ENCODE peak calls at places on chromosomes 4 and X, in seven cellular contexts. One of them, this sample, is unnamed.

GRCh38 chr4:24559032-24559821 is 25.1 kb downstream of the DHX15 start:
- DNase-seq in mucosa of descending colon: no peak
- DNase-seq in tibial nerve: no peak
- DNase-seq in endothelial cell: no peak
- DNase-seq in epithelial cell of esophagus: no peak
- DNase-seq in BJ: no peak
- DNase-seq in MM.1S: no peak
- DNase-seq in this sample: no peak

GRCh38 chr4:174402470-174403176 is 118.9 kb downstream of the CEP44 start:
- DNase-seq in mucosa of descending colon: no peak
- DNase-seq in tibial nerve: no peak
- DNase-seq in endothelial cell: no peak
- DNase-seq in epithelial cell of esophagus: peak; percentile 24
- DNase-seq in BJ: no peak
- DNase-seq in MM.1S: no peak
- DNase-seq in this sample: no peak

GRCh38 chrX:40933132-40934078 is 151.8 kb upstream of the USP9X start:
- DNase-seq in mucosa of descending colon: no peak
- DNase-seq in tibial nerve: no peak
- DNase-seq in endothelial cell: no peak
- DNase-seq in epithelial cell of esophagus: no peak
- DNase-seq in BJ: peak; percentile 39
- DNase-seq in MM.1S: no peak
- DNase-seq in this sample: peak; percentile 31

GRCh38 chr4:26788341-26788733 is 72.3 kb upstream of the STIM2 start:
- DNase-seq in mucosa of descending colon: no peak
- DNase-seq in tibial nerve: no peak
- DNase-seq in endothelial cell: no peak
- DNase-seq in epithelial cell of esophagus: no peak
- DNase-seq in BJ: no peak
- DNase-seq in MM.1S: no peak
- DNase-seq in this sample: no peak

GRCh38 chr4:122652379-122652778 is 31.5 kb upstream of the IL21 start:
- DNase-seq in mucosa of descending colon: no peak
- DNase-seq in tibial nerve: no peak
- DNase-seq in endothelial cell: peak; percentile 39
- DNase-seq in epithelial cell of esophagus: peak; percentile 73
- DNase-seq in BJ: no peak
- DNase-seq in MM.1S: peak; percentile 67
- DNase-seq in this sample: peak; percentile 45

GRCh38 chrX:43969504-43970501 is 3.4 kb downstream of the NDP start:
- DNase-seq in mucosa of descending colon: no peak
- DNase-seq in tibial nerve: no peak
- DNase-seq in endothelial cell: no peak
- DNase-seq in epithelial cell of esophagus: peak; percentile 2
- DNase-seq in BJ: no peak
- DNase-seq in MM.1S: no peak
- DNase-seq in this sample: no peak

GRCh38 chr4:98657531-98658286 is 702 bp downstream of the TSPAN5 start:
- DNase-seq in mucosa of descending colon: peak; percentile 47
- DNase-seq in tibial nerve: no peak
- DNase-seq in endothelial cell: peak; percentile 39
- DNase-seq in epithelial cell of esophagus: peak; percentile 77
- DNase-seq in BJ: no peak
- DNase-seq in MM.1S: peak; percentile 50
- DNase-seq in this sample: peak; percentile 36

GRCh38 chrX:154298312-154298711 is 2.7 kb downstream of the TKTL1 start:
- DNase-seq in mucosa of descending colon: no peak
- DNase-seq in tibial nerve: no peak
- DNase-seq in endothelial cell: no peak
- DNase-seq in epithelial cell of esophagus: peak; percentile 24
- DNase-seq in BJ: no peak
- DNase-seq in MM.1S: peak; percentile 92
- DNase-seq in this sample: no peak

GRCh38 chr4:43781125-43781524 is 667.5 kb downstream of the KCTD8 start:
- DNase-seq in mucosa of descending colon: no peak
- DNase-seq in tibial nerve: no peak
- DNase-seq in endothelial cell: no peak
- DNase-seq in epithelial cell of esophagus: no peak
- DNase-seq in BJ: no peak
- DNase-seq in MM.1S: no peak
- DNase-seq in this sample: no peak

GRCh38 chr4:43778187-43778915 is 670.3 kb downstream of the KCTD8 start:
- DNase-seq in mucosa of descending colon: no peak
- DNase-seq in tibial nerve: no peak
- DNase-seq in endothelial cell: no peak
- DNase-seq in epithelial cell of esophagus: no peak
- DNase-seq in BJ: no peak
- DNase-seq in MM.1S: no peak
- DNase-seq in this sample: no peak

DNA sequence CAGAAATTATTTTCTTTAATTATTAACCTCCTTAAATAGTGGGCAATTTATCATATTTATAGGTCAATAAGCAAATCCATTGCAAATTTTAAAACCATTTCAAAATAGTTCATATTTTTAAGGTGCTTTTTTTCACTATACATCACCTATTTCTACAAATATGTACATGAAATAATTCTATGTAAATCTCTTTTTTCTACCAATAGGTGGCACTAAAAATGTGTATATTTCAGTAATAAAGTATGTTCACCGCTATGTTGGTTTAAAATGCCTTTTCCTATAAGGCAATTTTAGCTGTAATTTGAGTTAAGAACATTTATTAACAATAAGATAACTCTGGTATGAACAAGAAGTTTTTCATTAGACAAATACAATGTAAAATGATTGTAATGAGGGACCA is 672.2 kb downstream of the KCTD8 start:
- DNase-seq in mucosa of descending colon: no peak
- DNase-seq in tibial nerve: no peak
- DNase-seq in endothelial cell: no peak
- DNase-seq in epithelial cell of esophagus: peak; percentile 10
- DNase-seq in BJ: no peak
- DNase-seq in MM.1S: peak; percentile 57
- DNase-seq in this sample: no peak
- TF ChIP-seq CTCF in mucosa of descending colon: no peak
- TF ChIP-seq CTCF in tibial nerve: peak; percentile 11
- TF ChIP-seq CTCF in endothelial cell: peak; percentile 66
- TF ChIP-seq CTCF in epithelial cell of esophagus: peak; percentile 10
- TF ChIP-seq CTCF in BJ: no peak
- TF ChIP-seq CTCF in MM.1S: peak; percentile 48
- TF ChIP-seq CTCF in this sample: peak; percentile 20

GRCh38 chrX:48971325-48972213 is at the start of gene KCND1:
- DNase-seq in mucosa of descending colon: peak; percentile 29
- DNase-seq in tibial nerve: peak; percentile 19
- DNase-seq in endothelial cell: peak; percentile 25
- DNase-seq in epithelial cell of esophagus: peak; percentile 24
- DNase-seq in BJ: no peak
- DNase-seq in MM.1S: no peak
- DNase-seq in this sample: no peak

GRCh38 chrX:48975041-48975440 is 3.4 kb upstream of the KCND1 start:
- DNase-seq in mucosa of descending colon: no peak
- DNase-seq in tibial nerve: no peak
- DNase-seq in endothelial cell: no peak
- DNase-seq in epithelial cell of esophagus: no peak
- DNase-seq in BJ: no peak
- DNase-seq in MM.1S: no peak
- DNase-seq in this sample: no peak

GRCh38 chrX:48974574-48974973 is 2.9 kb upstream of the KCND1 start:
- DNase-seq in mucosa of descending colon: no peak
- DNase-seq in tibial nerve: no peak
- DNase-seq in endothelial cell: no peak
- DNase-seq in epithelial cell of esophagus: no peak
- DNase-seq in BJ: no peak
- DNase-seq in MM.1S: no peak
- DNase-seq in this sample: no peak

GRCh38 chrX:48974033-48974432 is 2.4 kb upstream of the KCND1 start:
- DNase-seq in mucosa of descending colon: no peak
- DNase-seq in tibial nerve: no peak
- DNase-seq in endothelial cell: no peak
- DNase-seq in epithelial cell of esophagus: no peak
- DNase-seq in BJ: no peak
- DNase-seq in MM.1S: no peak
- DNase-seq in this sample: no peak

DNA sequence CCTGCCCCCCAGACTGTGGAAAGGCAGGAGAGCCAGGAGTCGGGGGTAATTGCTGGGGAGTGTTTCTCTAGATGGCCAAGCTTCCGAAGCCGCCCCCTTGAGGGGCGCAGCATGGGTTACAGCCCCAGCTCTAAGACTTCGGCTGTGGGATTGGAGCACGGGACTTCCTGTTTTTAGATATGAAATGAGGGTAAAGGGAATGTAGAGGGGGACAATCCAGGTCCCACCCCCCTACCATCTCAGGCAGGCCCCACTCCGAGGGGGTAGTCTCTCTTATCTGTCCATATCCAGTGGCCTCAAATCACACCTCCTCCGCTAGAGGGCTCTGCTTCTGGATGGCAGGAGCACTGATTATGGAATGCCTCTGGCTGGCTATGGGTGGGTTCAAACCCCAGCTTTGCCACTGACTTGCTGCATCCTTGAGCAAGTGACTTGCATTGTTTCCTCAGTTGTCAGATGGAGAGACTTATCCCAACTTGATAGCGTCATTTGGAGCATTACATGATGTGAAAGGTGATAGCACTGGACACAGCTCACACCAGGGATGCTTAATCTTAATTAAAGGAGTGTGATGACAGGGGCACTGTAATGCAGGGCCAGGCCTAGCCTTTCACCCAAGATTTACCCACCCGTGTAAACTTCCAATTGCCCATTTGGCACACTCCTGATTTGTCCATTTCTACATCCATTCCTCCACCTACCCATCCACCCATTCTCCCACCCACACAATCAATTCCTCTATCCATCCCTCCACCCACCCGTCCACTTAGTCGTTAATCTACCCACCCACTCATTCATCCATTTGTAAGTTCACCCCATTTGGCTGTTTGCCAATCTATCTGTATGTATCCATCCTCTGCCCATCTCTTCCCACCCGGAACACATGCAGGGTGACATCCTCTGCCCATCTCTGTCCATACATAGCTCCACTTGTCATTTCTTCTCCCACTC is 845 bp upstream of the KCND1 start:
- DNase-seq in mucosa of descending colon: peak; percentile 35
- DNase-seq in tibial nerve: peak; percentile 23
- DNase-seq in endothelial cell: peak; percentile 41
- DNase-seq in epithelial cell of esophagus: peak; percentile 39
- DNase-seq in BJ: no peak
- DNase-seq in MM.1S: peak; percentile 27
- DNase-seq in this sample: peak; percentile 57
- TF ChIP-seq CTCF in mucosa of descending colon: peak; percentile 26
- TF ChIP-seq CTCF in tibial nerve: peak; percentile 38
- TF ChIP-seq CTCF in endothelial cell: no peak
- TF ChIP-seq CTCF in epithelial cell of esophagus: peak; percentile 62
- TF ChIP-seq CTCF in BJ: peak; percentile 65
- TF ChIP-seq CTCF in MM.1S: peak; percentile 49
- TF ChIP-seq CTCF in this sample: peak; percentile 49

DNA sequence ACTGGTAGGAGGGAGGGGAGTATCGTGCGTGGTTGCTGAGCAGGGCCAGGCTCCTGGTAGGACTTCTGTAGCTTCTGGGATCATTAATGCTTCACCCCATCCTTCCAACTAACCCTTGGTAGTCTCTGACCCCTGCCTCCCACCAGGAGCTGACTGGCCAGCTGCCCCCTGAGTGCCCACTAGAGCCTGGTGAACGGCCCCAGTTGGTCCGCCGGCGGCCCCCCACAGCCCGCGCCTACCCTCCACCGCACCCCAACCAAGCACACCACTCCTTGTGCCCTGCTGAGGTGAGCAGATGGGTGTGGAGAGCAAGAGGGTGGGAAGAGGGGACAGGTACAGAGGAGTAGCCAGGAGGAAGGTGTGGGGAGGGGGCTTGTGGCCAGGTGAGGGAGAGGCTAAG is 4.9 kb downstream of the CCDC120 start:
- DNase-seq in mucosa of descending colon: no peak
- DNase-seq in tibial nerve: no peak
- DNase-seq in endothelial cell: no peak
- DNase-seq in epithelial cell of esophagus: no peak
- DNase-seq in BJ: no peak
- DNase-seq in MM.1S: no peak
- DNase-seq in this sample: no peak
- TF ChIP-seq CTCF in mucosa of descending colon: no peak
- TF ChIP-seq CTCF in tibial nerve: no peak
- TF ChIP-seq CTCF in endothelial cell: no peak
- TF ChIP-seq CTCF in epithelial cell of esophagus: no peak
- TF ChIP-seq CTCF in BJ: no peak
- TF ChIP-seq CTCF in MM.1S: no peak
- TF ChIP-seq CTCF in this sample: no peak

GRCh38 chrX:103631145-103631544 is 2.4 kb downstream of the TCEAL1 start:
- DNase-seq in mucosa of descending colon: no peak
- DNase-seq in tibial nerve: no peak
- DNase-seq in endothelial cell: no peak
- DNase-seq in epithelial cell of esophagus: no peak
- DNase-seq in BJ: no peak
- DNase-seq in MM.1S: no peak
- DNase-seq in this sample: no peak

GRCh38 chrX:103628386-103629290 is at the start of gene TCEAL1:
- DNase-seq in mucosa of descending colon: peak; percentile 71
- DNase-seq in tibial nerve: peak; percentile 45
- DNase-seq in endothelial cell: peak; percentile 28
- DNase-seq in epithelial cell of esophagus: peak; percentile 11
- DNase-seq in BJ: no peak
- DNase-seq in MM.1S: peak; percentile 67
- DNase-seq in this sample: peak; percentile 19

GRCh38 chrX:103630171-103630511 is 1.4 kb downstream of the TCEAL1 start:
- DNase-seq in mucosa of descending colon: no peak
- DNase-seq in tibial nerve: no peak
- DNase-seq in endothelial cell: no peak
- DNase-seq in epithelial cell of esophagus: no peak
- DNase-seq in BJ: no peak
- DNase-seq in MM.1S: no peak
- DNase-seq in this sample: no peak

GRCh38 chrX:103626855-103627254 is 1.9 kb upstream of the TCEAL1 start:
- DNase-seq in mucosa of descending colon: no peak
- DNase-seq in tibial nerve: no peak
- DNase-seq in endothelial cell: no peak
- DNase-seq in epithelial cell of esophagus: peak; percentile 65
- DNase-seq in BJ: no peak
- DNase-seq in MM.1S: no peak
- DNase-seq in this sample: no peak

DNA sequence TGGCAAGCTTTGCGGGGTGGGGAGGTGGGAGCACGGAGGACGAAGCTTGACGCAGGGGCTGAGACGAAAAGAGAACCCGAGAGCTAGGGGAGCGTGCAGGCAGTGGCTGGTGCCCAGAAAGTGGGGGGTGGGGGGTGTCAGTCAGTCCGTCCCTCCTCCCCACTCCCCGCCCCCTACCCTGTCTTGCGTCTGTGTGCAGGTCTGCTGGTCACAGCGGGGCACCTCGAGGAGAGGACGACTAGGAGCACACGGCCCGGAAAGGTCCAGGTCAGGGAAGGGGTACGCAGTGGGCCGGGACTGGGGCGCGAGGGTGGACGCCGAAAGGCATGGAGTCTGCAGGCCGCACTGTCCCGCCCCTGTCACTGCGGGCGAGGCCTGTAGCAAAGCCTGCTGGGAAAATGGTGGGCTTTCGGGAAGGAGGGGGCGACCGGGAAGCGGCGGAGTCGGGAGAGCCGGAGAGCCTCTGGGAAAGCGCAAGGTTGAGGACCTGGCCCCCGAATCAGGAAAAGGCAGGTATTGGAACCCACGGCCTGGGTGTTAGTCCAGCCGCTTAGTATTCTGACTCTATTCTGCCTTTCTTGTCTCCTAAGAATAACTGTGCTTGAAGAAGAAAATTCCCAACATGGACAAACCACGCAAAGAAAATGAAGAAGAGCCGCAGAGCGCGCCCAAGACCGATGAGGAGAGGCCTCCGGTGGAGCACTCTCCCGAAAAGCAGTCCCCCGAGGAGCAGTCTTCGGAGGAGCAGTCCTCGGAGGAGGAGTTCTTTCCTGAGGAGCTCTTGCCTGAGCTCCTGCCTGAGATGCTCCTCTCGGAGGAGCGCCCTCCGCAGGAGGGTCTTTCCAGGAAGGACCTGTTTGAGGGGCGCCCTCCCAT is 758 bp downstream of the TCEAL1 start:
- DNase-seq in mucosa of descending colon: peak; percentile 74
- DNase-seq in tibial nerve: peak; percentile 33
- DNase-seq in endothelial cell: peak; percentile 57
- DNase-seq in epithelial cell of esophagus: peak; percentile 48
- DNase-seq in BJ: no peak
- DNase-seq in MM.1S: no peak
- DNase-seq in this sample: peak; percentile 21
- TF ChIP-seq CTCF in mucosa of descending colon: no peak
- TF ChIP-seq CTCF in tibial nerve: no peak
- TF ChIP-seq CTCF in endothelial cell: no peak
- TF ChIP-seq CTCF in epithelial cell of esophagus: peak; percentile 43
- TF ChIP-seq CTCF in BJ: peak; percentile 72
- TF ChIP-seq CTCF in MM.1S: peak; percentile 34
- TF ChIP-seq CTCF in this sample: peak; percentile 49

This sample was measured in GM13977.